ENCODE peak calls at places on chromosomes 5 and 9, in eight cellular contexts. T is stomach, N is gastrocnemius medialis, O is IMR-90, C is A549, U is HepG2, X is HCT116, I is adrenal gland. Y is an unnamed sample.

GRCh38 chr5:132114150-132115121 is 40.8 kb downstream of the CSF2 start:
- DNase-seq in T (no peak), N (no peak), O (no peak), C (no peak), U (no peak), X (no peak), I (no peak), Y (no peak)

GRCh38 chr5:143576721-143577484 is 173.4 kb upstream of the NR3C1 start:
- DNase-seq in T (no peak), N (no peak), O (peak; percentile 85), C (no peak), U (no peak), X (no peak), I (no peak), Y (no peak)

GRCh38 chr5:75167345-75167744 is 69.3 kb downstream of the ANKRD31 start:
- DNase-seq in T (no peak), N (no peak), O (no peak), C (peak; percentile 31), U (peak; percentile 34), X (peak; percentile 33), I (no peak), Y (no peak)

GRCh38 chr5:74027732-74028338 is 401.8 kb downstream of the ARHGEF28 start:
- DNase-seq in T (no peak), N (no peak), O (no peak), C (no peak), U (no peak), X (no peak), I (no peak), Y (no peak)

GRCh38 chr5:73437126-73438047 is 11.2 kb downstream of the FOXD1 start:
- DNase-seq in T (no peak), N (no peak), O (peak; percentile 67), C (peak; percentile 88), U (no peak), X (peak; percentile 48), I (no peak), Y (no peak)

GRCh38 chr5:103375863-103376591 is 117.5 kb downstream of the MACIR start:
- DNase-seq in T (no peak), N (no peak), O (peak; percentile 17), C (no peak), U (peak; percentile 15), X (no peak), I (no peak), Y (no peak)

GRCh38 chr9:117030254-117030768 is 343.2 kb downstream of the TRIM32 start:
- DNase-seq in T (no peak), N (no peak), O (no peak), C (no peak), U (no peak), X (no peak), I (no peak), Y (no peak)

GRCh38 chr5:175471628-175472027 is 6.7 kb upstream of the SFXN1 start:
- DNase-seq in T (no peak), N (no peak), O (no peak), C (no peak), U (no peak), X (no peak), I (no peak), Y (no peak)

GRCh38 chr9:121240394-121241145 is 27.4 kb upstream of the GSN start:
- DNase-seq in T (no peak), N (no peak), O (peak; percentile 42), C (no peak), U (no peak), X (no peak), I (no peak), Y (no peak)

GRCh38 chr9:127862075-127863011 is 7.9 kb upstream of the ENG start:
- DNase-seq in T (peak; percentile 57), N (peak; percentile 61), O (no peak), C (no peak), U (no peak), X (no peak), I (peak; percentile 74), Y (peak; percentile 95)

GRCh38 chr9:93094294-93095204 is 1.5 kb upstream of the CARD19 start:
- DNase-seq in T (no peak), N (no peak), O (no peak), C (no peak), U (no peak), X (no peak), I (peak; percentile 72), Y (peak; percentile 67)

GRCh38 chr9:89562186-89562814 is 42.5 kb upstream of the GADD45G start:
- DNase-seq in T (no peak), N (no peak), O (no peak), C (no peak), U (no peak), X (no peak), I (no peak), Y (no peak)

GRCh38 chr9:82020341-82020740 is 31.8 kb downstream of the SPATA31D1 start:
- DNase-seq in T (no peak), N (no peak), O (no peak), C (no peak), U (no peak), X (no peak), I (no peak), Y (no peak)

GRCh38 chr5:112737472-112738179 is at the start of gene APC:
- DNase-seq in T (peak; percentile 69), N (peak; percentile 82), O (peak; percentile 87), C (peak; percentile 51), U (peak; percentile 54), X (peak; percentile 61), I (peak; percentile 95), Y (peak; percentile 96)

GRCh38 chr5:61603211-61603908 is 271.3 kb downstream of the ZSWIM6 start:
- DNase-seq in T (no peak), N (no peak), O (no peak), C (peak; percentile 44), U (no peak), X (no peak), I (no peak), Y (no peak)

GRCh38 chr5:39700523-39700922 is 275.7 kb upstream of the DAB2 start:
- DNase-seq in T (no peak), N (no peak), O (no peak), C (no peak), U (no peak), X (no peak), I (no peak), Y (no peak)

GRCh38 chr5:168765220-168766037 is 186.3 kb upstream of the PANK3 start:
- DNase-seq in T (no peak), N (no peak), O (no peak), C (no peak), U (no peak), X (no peak), I (peak; percentile 63), Y (no peak)

GRCh38 chr5:32322882-32323281 is 10.1 kb upstream of the MTMR12 start:
- DNase-seq in T (no peak), N (no peak), O (no peak), C (no peak), U (no peak), X (no peak), I (no peak), Y (no peak)

GRCh38 chr5:32317056-32317455 is 4.3 kb upstream of the MTMR12 start:
- DNase-seq in T (no peak), N (no peak), O (no peak), C (no peak), U (no peak), X (no peak), I (no peak), Y (no peak)

GRCh38 chr5:32320576-32320975 is 7.8 kb upstream of the MTMR12 start:
- DNase-seq in T (no peak), N (no peak), O (no peak), C (no peak), U (no peak), X (no peak), I (no peak), Y (no peak)

GRCh38 chr5:32319392-32319791 is 6.7 kb upstream of the MTMR12 start:
- DNase-seq in T (no peak), N (no peak), O (no peak), C (no peak), U (peak; percentile 56), X (no peak), I (no peak), Y (no peak)

GRCh38 chr5:32320144-32320543 is 7.4 kb upstream of the MTMR12 start:
- DNase-seq in T (no peak), N (no peak), O (no peak), C (no peak), U (no peak), X (no peak), I (no peak), Y (no peak)
- H3K4me1 ChIP-seq in T (peaks cover 7% of the 10 kb centered on the region), N (no peaks in the 10 kb centered on the region), O (no peaks in the 10 kb centered on the region), C (no peaks in the 10 kb centered on the region), U (peaks cover 39% of the 10 kb centered on the region), X (peaks cover 4% of the 10 kb centered on the region), I (no peaks in the 10 kb centered on the region), Y (peaks cover 7% of the 10 kb centered on the region)

GRCh38 chr5:177443144-177443983 is 3.2 kb upstream of the PRR7 start:
- DNase-seq in T (no peak), N (no peak), O (no peak), C (no peak), U (no peak), X (no peak), I (no peak), Y (no peak)
- TF ChIP-seq POLR2A in T (no peak), N (no peak), O (no peak), C (no peak), U (no peak), X (no peak), I (no peak), Y (no peak)

GRCh38 chr5:119359737-119360413 is 4.1 kb downstream of the TNFAIP8 start:
- DNase-seq in T (no peak), N (no peak), O (no peak), C (no peak), U (no peak), X (no peak), I (no peak), Y (no peak)

GRCh38 chr5:119362714-119363113 is 6.9 kb downstream of the TNFAIP8 start:
- DNase-seq in T (no peak), N (no peak), O (no peak), C (no peak), U (no peak), X (no peak), I (no peak), Y (no peak)

GRCh38 chr5:119360905-119361605 is 5.2 kb downstream of the TNFAIP8 start:
- DNase-seq in T (no peak), N (no peak), O (peak; percentile 83), C (no peak), U (no peak), X (no peak), I (no peak), Y (no peak)

GRCh38 chr5:119363271-119363670 is 7.5 kb downstream of the TNFAIP8 start:
- DNase-seq in T (no peak), N (no peak), O (no peak), C (no peak), U (no peak), X (no peak), I (no peak), Y (no peak)

DNA sequence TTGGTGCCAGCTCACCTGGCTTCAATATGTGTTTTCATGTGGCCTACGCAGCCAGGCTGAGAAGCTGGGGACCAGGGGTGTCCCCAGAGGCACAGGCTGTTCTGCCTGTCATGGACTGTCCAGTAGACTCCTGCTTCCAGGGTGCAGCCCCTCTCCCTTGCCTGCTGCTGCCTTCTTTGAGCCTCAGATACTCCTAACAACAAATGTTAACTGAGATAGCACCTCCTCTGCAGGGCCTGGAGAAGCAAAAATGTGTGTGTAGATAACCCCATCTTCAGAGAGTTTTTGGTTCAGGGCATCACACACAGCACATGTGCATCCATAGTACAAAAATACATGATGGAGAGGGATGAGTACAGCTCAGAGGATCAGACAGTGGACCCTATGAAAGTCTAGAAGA is 5.9 kb downstream of the TNFAIP8 start:
- DNase-seq in T (no peak), N (no peak), O (no peak), C (no peak), U (no peak), X (no peak), I (no peak), Y (no peak)
- H3K4me1 ChIP-seq in T (peaks cover 22% of the 10 kb centered on the region), N (no peaks in the 10 kb centered on the region), O (peaks cover 25% of the 10 kb centered on the region), C (peaks cover 22% of the 10 kb centered on the region), U (peaks cover 3% of the 10 kb centered on the region), X (peaks cover 6% of the 10 kb centered on the region), I (no peaks in the 10 kb centered on the region), Y (peaks cover 94% of the 10 kb centered on the region)

GRCh38 chr9:124354364-124355031 is 60.7 kb downstream of the PSMB7 start:
- DNase-seq in T (no peak), N (no peak), O (no peak), C (no peak), U (no peak), X (no peak), I (no peak), Y (no peak)
- TF ChIP-seq POLR2A in T (no peak), N (no peak), O (no peak), C (no peak), U (no peak), X (no peak), I (no peak), Y (no peak)